ENCODE peak calls at places on chromosome 17, in five cellular contexts. R is endodermal cell, N is heart left ventricle, G is iPS DF 6.9, H is lower lobe of right lung. U is an unnamed sample. For H3K27me3 and H3K4me1, the result is how much of the 10 kb centered on the place peaks cover.

GRCh38 chr17:41518789-41519449 is at the start of gene KRT15:
- DNase-seq in R (no peak), N (no peak), G (no peak), H (no peak), U (no peak)

GRCh38 chr17:50638851-50639767 is 4.4 kb downstream of the ABCC3 start:
- DNase-seq in R (peak), N (peak), G (no peak), H (peak), U (peak)

GRCh38 chr17:75096082-75096625 is 8.4 kb downstream of the SLC16A5 start:
- DNase-seq in R (peak), N (peak), G (no peak), H (peak), U (peak)

GRCh38 chr17:34892864-34893263 is 68.4 kb downstream of the CCT6B start:
- DNase-seq in R (peak), N (no peak), G (no peak), H (no peak), U (no peak)

GRCh38 chr17:38454528-38454927 is 26.3 kb downstream of the ARHGAP23 start:
- DNase-seq in R (no peak), N (peak), G (no peak), H (peak), U (peak)

GRCh38 chr17:62724398-62725146 is 83.5 kb downstream of the MARCHF10 start:
- DNase-seq in R (peak), N (no peak), G (no peak), H (no peak), U (no peak)

GRCh38 chr17:56597495-56597990 is 4.0 kb downstream of the NOG start:
- DNase-seq in R (peak), N (no peak), G (no peak), H (peak), U (no peak)

GRCh38 chr17:17681744-17682292 is 560 bp downstream of the RAI1 start:
- DNase-seq in R (peak), N (peak), G (no peak), H (no peak), U (peak)

GRCh38 chr17:69428252-69428980 is 13.9 kb downstream of the MAP2K6 start:
- DNase-seq in R (no peak), N (no peak), G (no peak), H (no peak), U (no peak)

GRCh38 chr17:795721-796120 is 13.6 kb downstream of the MRM3 start:
- DNase-seq in R (peak), N (no peak), G (no peak), H (no peak), U (no peak)

GRCh38 chr17:27423651-27424050 is 32.6 kb upstream of the KSR1 start:
- DNase-seq in R (no peak), N (no peak), G (no peak), H (no peak), U (no peak)

GRCh38 chr17:43953746-43954145 is at the start of gene PYY:
- DNase-seq in R (peak), N (no peak), G (no peak), H (no peak), U (no peak)

GRCh38 chr17:70767102-70767701 is 597.9 kb downstream of the KCNJ2 start:
- DNase-seq in R (no peak), N (no peak), G (peak), H (no peak), U (no peak)

GRCh38 chr17:897970-898619 is 81.5 kb downstream of the NXN start:
- DNase-seq in R (peak), N (no peak), G (no peak), H (no peak), U (no peak)

GRCh38 chr17:3029213-3029913 is 34.0 kb downstream of the OR1D5 start:
- DNase-seq in R (peak), N (peak), G (no peak), H (peak), U (peak)

GRCh38 chr17:12254460-12254859 is 233.8 kb downstream of the MAP2K4 start:
- DNase-seq in R (no peak), N (no peak), G (no peak), H (no peak), U (no peak)

GRCh38 chr17:44961921-44962350 is 6.2 kb downstream of the C1QL1 start:
- DNase-seq in R (peak), N (no peak), G (no peak), H (no peak), U (no peak)
- H3K27me3 ChIP-seq in R (under half), N (half or more), G (under half), H (half or more), U (half or more)

GRCh38 chr17:79987890-79988162 is 47.8 kb downstream of the TBC1D16 start:
- DNase-seq in R (no peak), N (no peak), G (no peak), H (no peak), U (no peak)
- H3K27ac ChIP-seq in R (no peak), N (no peak), G (no peak), H (no peak), U (no peak)

GRCh38 chr17:67386965-67387551 is 10.0 kb downstream of the PITPNC1 start:
- DNase-seq in R (peak), N (no peak), G (no peak), H (peak), U (peak)
- H3K4me1 ChIP-seq in R (under half), N (under half), G (under half), H (under half), U (half or more)

DNA sequence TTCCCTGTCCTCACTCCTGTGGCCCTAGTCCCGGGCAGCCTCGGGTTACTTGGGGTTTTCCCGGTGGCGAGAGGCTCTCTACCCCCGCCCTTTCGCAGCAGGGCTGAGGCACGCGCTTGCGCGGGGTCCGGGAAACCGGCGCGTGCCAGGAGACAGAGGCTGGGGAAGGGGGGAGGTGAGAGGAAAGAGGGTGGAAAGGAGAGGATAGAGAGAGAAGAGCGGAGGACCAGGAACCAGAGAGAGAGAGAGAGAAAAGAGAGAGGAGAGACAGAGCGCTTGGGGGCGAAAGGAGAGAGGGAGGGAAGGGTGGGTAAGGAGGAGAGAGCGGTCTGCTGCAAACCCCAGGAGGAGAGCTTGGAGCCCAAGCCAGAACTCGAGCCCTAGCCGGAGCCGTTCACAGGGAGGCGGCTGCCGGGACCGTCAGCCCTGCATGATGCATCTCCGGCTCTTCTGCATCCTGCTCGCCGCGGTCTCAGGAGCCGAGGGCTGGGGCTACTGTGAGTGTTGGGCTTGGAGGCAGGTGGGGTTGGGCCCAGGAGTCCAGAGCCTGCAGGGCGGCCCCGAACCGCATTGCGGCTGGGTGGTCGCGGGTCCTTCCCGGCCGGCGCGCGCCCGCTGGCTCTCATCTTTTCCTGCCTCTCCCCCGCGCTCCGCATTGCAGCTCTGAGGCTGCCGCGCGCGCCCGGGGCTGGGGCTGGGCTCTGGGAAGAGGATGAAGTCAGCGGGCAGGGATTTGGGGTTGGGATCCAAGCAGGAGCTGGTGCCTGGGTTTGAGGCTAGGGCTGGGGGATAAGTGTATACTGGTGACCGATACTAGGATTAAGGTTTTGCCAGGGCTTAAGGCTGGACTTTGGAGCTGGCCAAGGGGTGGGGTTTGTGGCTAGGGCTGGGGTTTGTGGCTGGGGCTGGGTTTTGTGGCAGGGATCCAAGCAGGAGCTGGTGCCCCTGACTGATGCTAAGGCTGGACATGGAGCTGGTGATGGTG is at the start of gene CNTNAP1:
- DNase-seq in R (peak), N (peak), G (no peak), H (no peak), U (peak)
- H3K27me3 ChIP-seq in R (under half), N (under half), G (under half), H (under half), U (under half)

GRCh38 chr17:66707051-66707450 is 127.9 kb upstream of the CACNG5 start:
- DNase-seq in R (no peak), N (no peak), G (no peak), H (no peak), U (no peak)
- H3K27ac ChIP-seq in R (peak), N (no peak), G (no peak), H (no peak), U (no peak)

GRCh38 chr17:59641799-59642484 is 22.2 kb downstream of the CLTC start:
- DNase-seq in R (no peak), N (no peak), G (no peak), H (no peak), U (no peak)
- H3K4me1 ChIP-seq in R (under half), N (under half), G (under half), H (under half), U (half or more)